ENCODE peak calls at places on chromosomes 16 and 17, in five cellular contexts. A is K562, R is stomach, M is A549, T is ovary. X is an unnamed sample.

GRCh38 chr16:71461686-71462648 is at the start of gene ZNF23:
- DNase-seq in A (peak; percentile 87), R (peak; percentile 88), M (peak; percentile 93), T (peak; percentile 88), X (peak; percentile 94)

GRCh38 chr16:79597277-79597676 is 3.3 kb downstream of the MAF start:
- DNase-seq in A (no peak), R (no peak), M (no peak), T (no peak), X (no peak)

GRCh38 chr17:42519546-42520444 is 16.2 kb upstream of the NAGLU start:
- DNase-seq in A (peak; percentile 65), R (peak; percentile 77), M (peak; percentile 96), T (peak; percentile 95), X (peak; percentile 99)

GRCh38 chr16:78461496-78461938 is 362.1 kb downstream of the WWOX start:
- DNase-seq in A (no peak), R (no peak), M (no peak), T (no peak), X (no peak)

GRCh38 chr16:85083051-85083639 is 29.1 kb downstream of the CIBAR2 start:
- DNase-seq in A (no peak), R (no peak), M (no peak), T (no peak), X (no peak)

GRCh38 chr17:20992987-20993862 is 49.6 kb downstream of the USP22 start:
- DNase-seq in A (peak; percentile 69), R (peak; percentile 60), M (peak; percentile 96), T (peak; percentile 69), X (peak; percentile 84)

GRCh38 chr17:82085931-82086764 is 11.9 kb downstream of the FASN start:
- DNase-seq in A (no peak), R (no peak), M (no peak), T (peak; percentile 21), X (no peak)

GRCh38 chr16:85401370-85401916 is 211.7 kb upstream of the GSE1 start:
- DNase-seq in A (no peak), R (no peak), M (no peak), T (peak; percentile 23), X (peak; percentile 58)

GRCh38 chr16:88066680-88067529 is 115.7 kb downstream of the BANP start:
- DNase-seq in A (no peak), R (no peak), M (no peak), T (peak; percentile 21), X (no peak)

GRCh38 chr17:70323269-70323668 is 153.9 kb downstream of the KCNJ2 start:
- DNase-seq in A (no peak), R (no peak), M (no peak), T (no peak), X (no peak)

GRCh38 chr16:58730724-58731370 is 3.3 kb downstream of the GOT2 start:
- DNase-seq in A (no peak), R (no peak), M (no peak), T (no peak), X (no peak)

GRCh38 chr17:59466943-59467801 is 98.2 kb upstream of the DHX40 start:
- DNase-seq in A (no peak), R (no peak), M (no peak), T (no peak), X (no peak)

GRCh38 chr16:14249291-14250032 is 178.3 kb downstream of the MRTFB start:
- DNase-seq in A (peak; percentile 58), R (peak; percentile 39), M (peak; percentile 36), T (peak; percentile 35), X (no peak)

GRCh38 chr17:37176683-37177082 is 199.1 kb upstream of the C17orf78 start:
- DNase-seq in A (no peak), R (no peak), M (no peak), T (no peak), X (no peak)

GRCh38 chr17:29884995-29885394 is 45.0 kb downstream of the SSH2 start:
- DNase-seq in A (no peak), R (no peak), M (no peak), T (no peak), X (no peak)

GRCh38 chr17:32529604-32530003 is 42.8 kb downstream of the CDK5R1 start:
- DNase-seq in A (no peak), R (no peak), M (no peak), T (no peak), X (no peak)

DNA sequence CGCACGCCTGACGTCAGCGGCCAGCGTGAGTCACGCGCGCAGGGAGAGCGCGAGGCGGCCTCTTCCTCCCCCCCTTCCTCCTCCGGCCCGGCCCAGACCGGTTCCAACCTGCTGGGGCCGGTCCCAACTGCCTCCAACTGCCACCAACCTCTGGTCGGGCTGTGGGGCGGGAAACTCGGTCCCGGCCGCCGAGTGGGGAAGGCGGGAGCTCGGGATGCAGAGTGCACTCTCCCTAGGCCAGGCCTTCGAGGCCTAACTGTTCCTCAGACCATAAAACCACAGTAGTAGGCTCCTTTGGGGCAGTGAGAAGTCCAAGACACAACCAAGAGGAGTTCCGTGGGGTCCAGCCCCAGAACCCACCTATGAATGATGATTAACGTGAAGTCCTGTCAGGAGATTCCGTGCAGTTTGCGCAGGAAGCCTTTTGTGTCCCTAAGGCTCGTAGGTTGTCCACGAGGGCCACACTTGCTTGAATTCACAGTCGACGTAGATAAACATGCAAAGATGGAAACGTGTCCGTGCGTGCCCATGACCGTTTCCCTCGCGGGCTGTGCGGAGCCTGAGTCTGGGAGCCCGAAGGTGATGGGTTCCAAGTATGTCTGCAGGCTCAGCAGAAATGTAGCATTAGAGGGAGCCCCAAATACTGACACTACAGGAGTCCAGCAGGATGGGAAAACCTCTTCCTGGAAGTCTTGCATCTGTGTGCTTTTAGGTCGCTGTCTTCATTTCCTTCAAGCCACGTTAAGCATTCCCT is 587 bp downstream of the UNK start:
- DNase-seq in A (peak; percentile 97), R (peak; percentile 94), M (peak; percentile 69), T (peak; percentile 95), X (peak; percentile 96)
- TF ChIP-seq POLR2A in A (peak; percentile 90), R (no peak), M (peak; percentile 46), T (peak; percentile 89), X (peak; percentile 81)

GRCh38 chr17:679491-679890 is 35.1 kb downstream of the VPS53 start:
- DNase-seq in A (no peak), R (no peak), M (no peak), T (no peak), X (no peak)

GRCh38 chr17:680554-680953 is 34.1 kb downstream of the VPS53 start:
- DNase-seq in A (no peak), R (no peak), M (no peak), T (no peak), X (no peak)

GRCh38 chr17:673200-673681 is 41.4 kb downstream of the VPS53 start:
- DNase-seq in A (no peak), R (no peak), M (no peak), T (no peak), X (no peak)

GRCh38 chr17:676060-676745 is 38.4 kb downstream of the VPS53 start:
- DNase-seq in A (no peak), R (no peak), M (no peak), T (no peak), X (no peak)

DNA sequence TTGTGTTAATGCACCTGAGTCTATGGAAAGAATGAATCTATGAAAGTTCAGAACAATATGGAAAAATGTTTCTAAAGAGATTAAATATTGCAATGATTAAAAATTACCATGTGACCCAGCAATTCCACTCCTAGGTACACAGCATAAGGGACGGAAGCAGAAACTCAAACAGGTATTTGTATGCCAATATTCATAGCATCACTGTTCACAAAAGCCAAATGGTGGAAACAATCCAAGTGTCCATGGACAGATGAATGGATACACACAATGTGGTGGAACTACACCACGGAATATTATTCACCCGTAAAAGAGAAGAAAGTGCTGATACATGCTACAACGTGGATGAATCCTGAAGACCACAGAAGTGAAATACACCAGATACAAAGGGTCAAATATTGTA is 37.7 kb downstream of the VPS53 start:
- DNase-seq in A (no peak), R (no peak), M (no peak), T (no peak), X (no peak)
- H3K4me3 ChIP-seq in A (no peak overlapping the region), R (no peak overlapping the region), M (no peak overlapping the region), T (no peak overlapping the region), X (no peak overlapping the region)

GRCh38 chr17:62663304-62663703 is 35.8 kb downstream of the MRC2 start:
- DNase-seq in A (no peak), R (no peak), M (no peak), T (no peak), X (no peak)
- TF ChIP-seq EP300 in A (no peak), R (no peak), M (no peak), T (no peak), X (no peak)

GRCh38 chr17:47883589-47884426 is 12.2 kb upstream of the SP2 start:
- DNase-seq in A (no peak), R (no peak), M (no peak), T (no peak), X (no peak)

GRCh38 chr17:47884427-47884740 is 11.7 kb upstream of the SP2 start:
- DNase-seq in A (no peak), R (no peak), M (no peak), T (no peak), X (no peak)

GRCh38 chr17:47882695-47883588 is 13.1 kb upstream of the SP2 start:
- DNase-seq in A (no peak), R (no peak), M (no peak), T (no peak), X (no peak)

GRCh38 chr17:47882247-47882646 is 13.8 kb upstream of the SP2 start:
- DNase-seq in A (no peak), R (peak; percentile 46), M (no peak), T (no peak), X (no peak)

GRCh38 chr17:47884905-47885735 is 10.9 kb upstream of the SP2 start:
- DNase-seq in A (no peak), R (no peak), M (no peak), T (no peak), X (no peak)
- TF ChIP-seq POLR2A in A (no peak), R (no peak), M (no peak), T (no peak), X (no peak)

GRCh38 chr17:8610558-8610957 is 20.0 kb downstream of the MYH10 start:
- DNase-seq in A (no peak), R (no peak), M (no peak), T (no peak), X (no peak)
- H3K4me3 ChIP-seq in A (no peak overlapping the region), R (no peak overlapping the region), M (no peak overlapping the region), T (no peak overlapping the region), X (no peak overlapping the region)

GRCh38 chr17:17285951-17286350 is 4.9 kb upstream of the COPS3 start:
- DNase-seq in A (no peak), R (peak; percentile 1), M (no peak), T (no peak), X (no peak)

GRCh38 chr17:17275991-17276390 is 5.1 kb downstream of the COPS3 start:
- DNase-seq in A (no peak), R (no peak), M (no peak), T (no peak), X (no peak)

GRCh38 chr17:17280613-17281549 is at the start of gene COPS3:
- DNase-seq in A (peak; percentile 97), R (peak; percentile 99), M (peak; percentile 100), T (peak; percentile 99), X (peak; percentile 99)
- TF ChIP-seq EP300 in A (peak; percentile 16), R (no peak), M (no peak), T (no peak), X (no peak)

GRCh38 chr16:15521758-15522509 is 87.5 kb downstream of the BMERB1 start:
- DNase-seq in A (peak; percentile 93), R (no peak), M (no peak), T (no peak), X (no peak)
- TF ChIP-seq POLR2A in A (no peak), R (no peak), M (no peak), T (no peak), X (no peak)

GRCh38 chr17:58333396-58334207 is 5.0 kb upstream of the TSPOAP1 start:
- DNase-seq in A (peak; percentile 75), R (no peak), M (no peak), T (no peak), X (no peak)
- H3K4me3 ChIP-seq in A (peak overlapping the region; percentile 91), R (no peak overlapping the region), M (no peak overlapping the region), T (no peak overlapping the region), X (no peak overlapping the region)

GRCh38 chr17:6082335-6082734 is 12.2 kb downstream of the WSCD1 start:
- DNase-seq in A (no peak), R (no peak), M (no peak), T (no peak), X (no peak)
- TF ChIP-seq EP300 in A (no peak), R (no peak), M (no peak), T (no peak), X (no peak)

X was measured in sigmoid colon.